ENCODE peak calls at places on chromosomes 13 and 19, in ten cellular contexts. I, X, R, J, Y, E, Z, V, F and T are unnamed samples.

GRCh38 chr19:10812902-10813404 is 23.1 kb downstream of the TMED1 start:
- DNase-seq in I (no peak), X (no peak), R (peak; percentile 59), J (peak; percentile 31), Y (peak; percentile 42), E (peak; percentile 67), Z (no peak), V (peak; percentile 87), F (no peak), T (no peak)

GRCh38 chr13:94369862-94370491 is 109.5 kb downstream of the DCT start:
- DNase-seq in I (no peak), X (peak; percentile 18), R (no peak), J (no peak), Y (peak; percentile 22), E (no peak), Z (no peak), V (peak; percentile 51), F (no peak), T (no peak)

GRCh38 chr13:48586591-48587103 is 53.8 kb upstream of the RCBTB2 start:
- DNase-seq in I (no peak), X (no peak), R (no peak), J (peak; percentile 83), Y (peak; percentile 63), E (no peak), Z (no peak), V (no peak), F (no peak), T (peak; percentile 66)

GRCh38 chr19:28184997-28185396 is 1028.0 kb downstream of the UQCRFS1 start:
- DNase-seq in I (no peak), X (no peak), R (no peak), J (peak; percentile 51), Y (no peak), E (no peak), Z (no peak), V (no peak), F (no peak), T (no peak)

GRCh38 chr19:21851596-21852345 is 15.8 kb upstream of the ZNF43 start:
- DNase-seq in I (peak; percentile 90), X (peak; percentile 96), R (peak; percentile 92), J (peak; percentile 99), Y (peak; percentile 97), E (peak; percentile 96), Z (peak; percentile 82), V (peak; percentile 87), F (peak; percentile 94), T (peak; percentile 94)

GRCh38 chr13:28981530-28981929 is 161.4 kb downstream of the MTUS2 start:
- DNase-seq in I (no peak), X (no peak), R (no peak), J (no peak), Y (peak; percentile 20), E (no peak), Z (no peak), V (no peak), F (no peak), T (peak; percentile 58)

GRCh38 chr13:70253834-70254233 is 145.6 kb upstream of the KLHL1 start:
- DNase-seq in I (no peak), X (no peak), R (peak; percentile 20), J (no peak), Y (no peak), E (peak; percentile 7), Z (no peak), V (no peak), F (no peak), T (no peak)

GRCh38 chr13:29758591-29759114 is 91.8 kb downstream of the UBL3 start:
- DNase-seq in I (no peak), X (peak; percentile 26), R (peak; percentile 59), J (no peak), Y (no peak), E (no peak), Z (peak; percentile 63), V (no peak), F (peak; percentile 55), T (no peak)

GRCh38 chr13:30585748-30586262 is 31.9 kb upstream of the USPL1 start:
- DNase-seq in I (no peak), X (no peak), R (no peak), J (no peak), Y (no peak), E (no peak), Z (no peak), V (peak; percentile 55), F (no peak), T (no peak)

GRCh38 chr13:110689041-110689440 is 16.9 kb downstream of the CARS2 start:
- DNase-seq in I (no peak), X (no peak), R (no peak), J (no peak), Y (no peak), E (no peak), Z (no peak), V (no peak), F (no peak), T (no peak)

GRCh38 chr19:49932041-49932451 is 2.7 kb upstream of the NUP62 start:
- DNase-seq in I (no peak), X (no peak), R (peak; percentile 76), J (no peak), Y (no peak), E (no peak), Z (no peak), V (no peak), F (no peak), T (no peak)

GRCh38 chr19:29155683-29156082 is 57.3 kb downstream of the UQCRFS1 start:
- DNase-seq in I (no peak), X (no peak), R (no peak), J (no peak), Y (no peak), E (no peak), Z (no peak), V (no peak), F (no peak), T (no peak)

GRCh38 chr13:27012482-27013197 is 159.0 kb downstream of the USP12 start:
- DNase-seq in I (no peak), X (no peak), R (peak; percentile 79), J (no peak), Y (no peak), E (peak; percentile 43), Z (no peak), V (peak; percentile 34), F (no peak), T (no peak)

GRCh38 chr13:33441015-33441414 is 155.5 kb upstream of the STARD13 start:
- DNase-seq in I (no peak), X (peak; percentile 43), R (peak; percentile 36), J (peak; percentile 76), Y (no peak), E (peak; percentile 41), Z (no peak), V (no peak), F (no peak), T (no peak)

GRCh38 chr13:106513025-106513424 is 22.4 kb downstream of the EFNB2 start:
- DNase-seq in I (no peak), X (no peak), R (peak; percentile 85), J (no peak), Y (no peak), E (no peak), Z (no peak), V (no peak), F (no peak), T (no peak)

GRCh38 chr19:11405846-11406643 is 13.1 kb downstream of the RGL3 start:
- DNase-seq in I (peak; percentile 29), X (no peak), R (peak; percentile 24), J (peak; percentile 62), Y (no peak), E (no peak), Z (no peak), V (no peak), F (no peak), T (no peak)

GRCh38 chr19:48133094-48133493 is 22.5 kb upstream of the PLA2G4C start:
- DNase-seq in I (no peak), X (no peak), R (no peak), J (no peak), Y (no peak), E (no peak), Z (no peak), V (no peak), F (no peak), T (no peak)
- H3K27ac ChIP-seq in I (no peak overlapping the region), X (no peak overlapping the region), R (no peak overlapping the region), J (no peak overlapping the region), Y (no peak overlapping the region), E (no peak overlapping the region), Z (no peak overlapping the region), V (no peak overlapping the region), F (no peak overlapping the region), T (no peak overlapping the region)

DNA sequence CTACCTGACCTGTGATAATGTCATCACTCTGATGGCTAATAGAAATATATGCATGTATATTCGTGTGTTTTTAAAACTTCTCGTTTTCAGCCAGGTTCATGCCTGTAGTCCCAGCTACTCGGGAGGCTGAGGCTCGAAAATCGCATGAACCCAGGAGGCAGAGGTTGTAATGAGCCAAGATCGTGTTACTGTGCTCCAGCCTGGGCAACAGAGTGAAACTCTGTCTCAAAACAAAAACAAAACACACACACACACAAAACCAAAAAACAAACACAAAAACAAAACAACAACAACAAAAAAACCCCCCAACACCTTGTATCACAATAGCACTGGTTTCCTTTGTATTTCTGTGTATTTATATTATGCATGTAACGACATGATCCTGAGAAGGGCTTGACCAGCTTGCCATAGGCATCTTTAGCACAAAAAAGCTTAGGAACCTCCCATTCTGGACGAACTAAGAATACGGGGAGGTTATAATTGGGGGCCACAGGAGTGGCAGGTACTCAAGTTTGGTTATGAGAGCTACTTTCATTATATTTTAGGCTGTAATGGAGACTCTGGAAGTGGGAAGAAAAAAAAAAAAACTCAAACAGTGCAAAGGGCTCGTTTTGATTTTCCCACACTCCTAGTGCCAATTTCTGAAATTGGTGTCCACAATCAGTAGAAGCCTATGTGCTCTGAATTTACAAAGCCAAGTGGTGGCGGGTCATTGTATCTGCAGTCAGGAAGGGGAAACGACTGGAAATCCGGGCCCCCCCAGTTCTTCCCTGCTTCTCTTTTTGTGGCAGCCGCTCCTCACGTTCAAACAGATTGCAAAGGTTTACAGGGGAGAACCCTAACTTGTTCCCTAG is 1.2 kb upstream of the ACP7 start:
- DNase-seq in I (no peak), X (no peak), R (peak; percentile 21), J (no peak), Y (no peak), E (no peak), Z (no peak), V (no peak), F (no peak), T (no peak)
- H3K27ac ChIP-seq in I (no peak overlapping the region), X (no peak overlapping the region), R (peak overlapping the region; percentile 66), J (no peak overlapping the region), Y (no peak overlapping the region), E (no peak overlapping the region), Z (no peak overlapping the region), V (no peak overlapping the region), F (no peak overlapping the region), T (no peak overlapping the region)

DNA sequence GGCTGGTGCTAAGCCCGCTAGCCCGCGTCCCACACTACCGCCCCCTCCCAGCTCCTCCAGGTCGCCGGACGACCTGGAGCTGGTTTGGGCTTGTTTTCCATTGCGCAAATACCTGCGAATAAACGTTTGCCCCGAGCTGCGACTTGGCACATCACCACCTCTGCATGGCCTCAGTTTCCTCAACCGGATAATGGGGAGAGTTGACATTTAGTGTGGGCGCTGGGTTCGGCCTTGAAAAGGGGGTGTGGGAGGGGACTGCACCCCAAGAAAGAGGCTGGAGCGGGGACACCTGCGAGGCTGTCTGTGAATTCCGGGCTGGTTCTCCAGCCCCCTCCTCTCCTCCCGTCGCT is 11.0 kb upstream of the JUND start:
- DNase-seq in I (peak; percentile 37), X (peak; percentile 63), R (peak; percentile 41), J (peak; percentile 94), Y (no peak), E (peak; percentile 63), Z (no peak), V (no peak), F (no peak), T (no peak)
- H3K27ac ChIP-seq in I (peak overlapping the region; percentile 92), X (peak overlapping the region; percentile 86), R (no peak overlapping the region), J (peak overlapping the region; percentile 99), Y (peak overlapping the region; percentile 100), E (peak overlapping the region; percentile 98), Z (peak overlapping the region; percentile 92), V (peak overlapping the region; percentile 94), F (peak overlapping the region; percentile 93), T (peak overlapping the region; percentile 98)

GRCh38 chr13:50125556-50126377 is 110.5 kb downstream of the KCNRG start:
- DNase-seq in I (peak; percentile 85), X (peak; percentile 97), R (peak; percentile 77), J (peak; percentile 60), Y (peak; percentile 94), E (peak; percentile 94), Z (peak; percentile 91), V (peak; percentile 66), F (peak; percentile 91), T (peak; percentile 94)
- H3K27ac ChIP-seq in I (peak overlapping the region; percentile 95), X (peak overlapping the region; percentile 98), R (peak overlapping the region; percentile 20), J (no peak overlapping the region), Y (peak overlapping the region; percentile 100), E (peak overlapping the region; percentile 99), Z (peak overlapping the region; percentile 99), V (peak overlapping the region; percentile 91), F (peak overlapping the region; percentile 100), T (peak overlapping the region; percentile 100)